ENCODE peak calls at places on chromosome 1, in nine cellular contexts. V is hypothalamus; K is EL; N is effector CD4-positive, alpha-beta T cell; C is fibroblast of mammary gland; B is T-helper 22 cell; W is neural crest cell; F is activated T-cell treated with anti-CD3 and anti-CD28 coated beads for 1 hour; J is ureter. H is an unnamed sample.

GRCh38 chr1:14996133-14997050 is 157.2 kb upstream of the TMEM51 start:
- DNase-seq in V (no peak), K (peak), N (no peak), C (peak), B (no peak), W (no peak), F (no peak), J (no peak), H (no peak)

GRCh38 chr1:155307247-155307740 is 1.4 kb upstream of the FDPS start:
- DNase-seq in V (no peak), K (peak), N (no peak), C (peak), B (no peak), W (no peak), F (no peak), J (no peak), H (no peak)

GRCh38 chr1:19463204-19463803 is 22.0 kb downstream of the CAPZB start:
- DNase-seq in V (no peak), K (no peak), N (peak), C (no peak), B (peak), W (no peak), F (peak), J (no peak), H (no peak)

GRCh38 chr1:109923131-109923945 is 12.7 kb downstream of the CSF1 start:
- DNase-seq in V (no peak), K (no peak), N (no peak), C (no peak), B (no peak), W (no peak), F (no peak), J (no peak), H (no peak)

GRCh38 chr1:206117151-206117948 is at the start of gene AVPR1B:
- DNase-seq in V (no peak), K (peak), N (no peak), C (peak), B (no peak), W (peak), F (no peak), J (no peak), H (peak)

GRCh38 chr1:164699815-164700491 is 141.0 kb downstream of the PBX1 start:
- DNase-seq in V (no peak), K (no peak), N (no peak), C (peak), B (no peak), W (no peak), F (no peak), J (no peak), H (no peak)

GRCh38 chr1:213374369-213374768 is 323.3 kb downstream of the RPS6KC1 start:
- DNase-seq in V (peak), K (peak), N (peak), C (peak), B (no peak), W (peak), F (peak), J (peak), H (no peak)

GRCh38 chr1:211132681-211133392 is 1.1 kb downstream of the KCNH1 start:
- DNase-seq in V (no peak), K (no peak), N (no peak), C (no peak), B (no peak), W (no peak), F (no peak), J (no peak), H (no peak)

GRCh38 chr1:229844675-229845074 is 218.6 kb downstream of the URB2 start:
- DNase-seq in V (no peak), K (no peak), N (no peak), C (peak), B (no peak), W (no peak), F (no peak), J (no peak), H (peak)

GRCh38 chr1:109625601-109626560 is 6.2 kb downstream of the AMPD2 start:
- DNase-seq in V (no peak), K (no peak), N (no peak), C (no peak), B (no peak), W (no peak), F (no peak), J (no peak), H (no peak)